ENCODE peak calls at places on chromosomes 12 and 14, in ten cellular contexts. One of them, this sample, is unnamed.
A peak's percentile ranks its signal among the peaks of the same experiment; 100 is the strongest.

GRCh38 chr12:80188566-80188965 is 89.2 kb downstream of the OTOGL start:
- DNase-seq in sigmoid colon: no peak
- DNase-seq in neural progenitor cell: no peak
- DNase-seq in esophagus squamous epithelium: no peak
- DNase-seq in heart right ventricle: no peak
- DNase-seq in body of pancreas: no peak
- DNase-seq in hepatocyte: no peak
- DNase-seq in naive thymus-derived CD4-positive, alpha-beta T cell: no peak
- DNase-seq in left ventricle myocardium inferior: no peak
- DNase-seq in HCT116: no peak
- DNase-seq in this sample: no peak

GRCh38 chr14:70692210-70692609 is 50.5 kb downstream of the TTC9 start:
- DNase-seq in sigmoid colon: peak; percentile 74
- DNase-seq in neural progenitor cell: no peak
- DNase-seq in esophagus squamous epithelium: no peak
- DNase-seq in heart right ventricle: peak; percentile 21
- DNase-seq in body of pancreas: no peak
- DNase-seq in hepatocyte: no peak
- DNase-seq in naive thymus-derived CD4-positive, alpha-beta T cell: no peak
- DNase-seq in left ventricle myocardium inferior: peak; percentile 30
- DNase-seq in HCT116: no peak
- DNase-seq in this sample: no peak

GRCh38 chr12:92503029-92503931 is 199.5 kb upstream of the PLEKHG7 start:
- DNase-seq in sigmoid colon: peak; percentile 66
- DNase-seq in neural progenitor cell: no peak
- DNase-seq in esophagus squamous epithelium: no peak
- DNase-seq in heart right ventricle: no peak
- DNase-seq in body of pancreas: peak; percentile 42
- DNase-seq in hepatocyte: peak; percentile 34
- DNase-seq in naive thymus-derived CD4-positive, alpha-beta T cell: no peak
- DNase-seq in left ventricle myocardium inferior: no peak
- DNase-seq in HCT116: no peak
- DNase-seq in this sample: no peak

GRCh38 chr12:77830952-77831351 is 258 bp downstream of the NAV3 start:
- DNase-seq in sigmoid colon: no peak
- DNase-seq in neural progenitor cell: no peak
- DNase-seq in esophagus squamous epithelium: no peak
- DNase-seq in heart right ventricle: no peak
- DNase-seq in body of pancreas: no peak
- DNase-seq in hepatocyte: no peak
- DNase-seq in naive thymus-derived CD4-positive, alpha-beta T cell: no peak
- DNase-seq in left ventricle myocardium inferior: no peak
- DNase-seq in HCT116: no peak
- DNase-seq in this sample: no peak

GRCh38 chr12:105820407-105821140 is 318.2 kb downstream of the NUAK1 start:
- DNase-seq in sigmoid colon: peak; percentile 75
- DNase-seq in neural progenitor cell: peak; percentile 13
- DNase-seq in esophagus squamous epithelium: no peak
- DNase-seq in heart right ventricle: no peak
- DNase-seq in body of pancreas: peak; percentile 25
- DNase-seq in hepatocyte: no peak
- DNase-seq in naive thymus-derived CD4-positive, alpha-beta T cell: no peak
- DNase-seq in left ventricle myocardium inferior: no peak
- DNase-seq in HCT116: no peak
- DNase-seq in this sample: no peak

GRCh38 chr12:46577063-46577776 is 204.6 kb upstream of the SLC38A2 start:
- DNase-seq in sigmoid colon: no peak
- DNase-seq in neural progenitor cell: no peak
- DNase-seq in esophagus squamous epithelium: no peak
- DNase-seq in heart right ventricle: no peak
- DNase-seq in body of pancreas: no peak
- DNase-seq in hepatocyte: no peak
- DNase-seq in naive thymus-derived CD4-positive, alpha-beta T cell: no peak
- DNase-seq in left ventricle myocardium inferior: no peak
- DNase-seq in HCT116: no peak
- DNase-seq in this sample: no peak

GRCh38 chr14:25026476-25027137 is 23.3 kb downstream of the STXBP6 start:
- DNase-seq in sigmoid colon: no peak
- DNase-seq in neural progenitor cell: no peak
- DNase-seq in esophagus squamous epithelium: no peak
- DNase-seq in heart right ventricle: no peak
- DNase-seq in body of pancreas: no peak
- DNase-seq in hepatocyte: no peak
- DNase-seq in naive thymus-derived CD4-positive, alpha-beta T cell: no peak
- DNase-seq in left ventricle myocardium inferior: no peak
- DNase-seq in HCT116: no peak
- DNase-seq in this sample: no peak

GRCh38 chr12:90741611-90742010 is 213.4 kb downstream of the CCER1 start:
- DNase-seq in sigmoid colon: no peak
- DNase-seq in neural progenitor cell: no peak
- DNase-seq in esophagus squamous epithelium: no peak
- DNase-seq in heart right ventricle: no peak
- DNase-seq in body of pancreas: no peak
- DNase-seq in hepatocyte: no peak
- DNase-seq in naive thymus-derived CD4-positive, alpha-beta T cell: no peak
- DNase-seq in left ventricle myocardium inferior: no peak
- DNase-seq in HCT116: no peak
- DNase-seq in this sample: no peak

DNA sequence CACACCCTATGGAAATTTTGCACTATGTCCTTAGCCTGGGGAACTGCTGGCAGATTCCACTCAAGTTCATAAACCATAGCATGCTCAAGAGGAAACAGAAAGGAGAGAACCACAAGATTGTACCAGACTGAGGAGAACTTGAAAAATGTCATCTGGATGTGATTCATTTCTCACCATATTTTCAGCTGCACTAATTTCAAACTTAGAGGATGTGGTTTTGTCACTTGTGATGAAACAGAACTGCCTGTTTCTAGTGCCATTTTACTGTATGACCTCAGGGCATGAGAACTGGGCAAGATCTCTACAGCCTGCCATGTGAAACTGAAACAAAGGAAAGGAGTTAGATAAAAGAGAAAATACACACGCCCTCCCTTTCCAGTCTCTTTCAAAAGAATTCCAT is 1493.1 kb upstream of the FLRT2 start:
- DNase-seq in sigmoid colon: no peak
- DNase-seq in neural progenitor cell: no peak
- DNase-seq in esophagus squamous epithelium: no peak
- DNase-seq in heart right ventricle: no peak
- DNase-seq in body of pancreas: no peak
- DNase-seq in hepatocyte: no peak
- DNase-seq in naive thymus-derived CD4-positive, alpha-beta T cell: no peak
- DNase-seq in left ventricle myocardium inferior: no peak
- DNase-seq in HCT116: no peak
- DNase-seq in this sample: no peak
- H3K4me3 ChIP-seq in sigmoid colon: no peak overlapping the region
- H3K4me3 ChIP-seq in neural progenitor cell: no peak overlapping the region
- H3K4me3 ChIP-seq in esophagus squamous epithelium: no peak overlapping the region
- H3K4me3 ChIP-seq in heart right ventricle: no peak overlapping the region
- H3K4me3 ChIP-seq in body of pancreas: no peak overlapping the region
- H3K4me3 ChIP-seq in hepatocyte: no peak overlapping the region
- H3K4me3 ChIP-seq in naive thymus-derived CD4-positive, alpha-beta T cell: no peak overlapping the region
- H3K4me3 ChIP-seq in left ventricle myocardium inferior: no peak overlapping the region
- H3K4me3 ChIP-seq in HCT116: no peak overlapping the region
- H3K4me3 ChIP-seq in this sample: no peak overlapping the region

GRCh38 chr14:100988956-100989355 is 85.4 kb upstream of the RTL1 start:
- DNase-seq in sigmoid colon: no peak
- DNase-seq in neural progenitor cell: no peak
- DNase-seq in esophagus squamous epithelium: no peak
- DNase-seq in heart right ventricle: no peak
- DNase-seq in body of pancreas: no peak
- DNase-seq in hepatocyte: no peak
- DNase-seq in naive thymus-derived CD4-positive, alpha-beta T cell: no peak
- DNase-seq in left ventricle myocardium inferior: no peak
- DNase-seq in HCT116: peak; percentile 51
- DNase-seq in this sample: no peak

GRCh38 chr14:100988411-100988900 is 84.9 kb upstream of the RTL1 start:
- DNase-seq in sigmoid colon: no peak
- DNase-seq in neural progenitor cell: no peak
- DNase-seq in esophagus squamous epithelium: no peak
- DNase-seq in heart right ventricle: no peak
- DNase-seq in body of pancreas: no peak
- DNase-seq in hepatocyte: no peak
- DNase-seq in naive thymus-derived CD4-positive, alpha-beta T cell: no peak
- DNase-seq in left ventricle myocardium inferior: no peak
- DNase-seq in HCT116: peak; percentile 95
- DNase-seq in this sample: no peak

GRCh38 chr14:100989924-100990323 is 86.4 kb upstream of the RTL1 start:
- DNase-seq in sigmoid colon: no peak
- DNase-seq in neural progenitor cell: no peak
- DNase-seq in esophagus squamous epithelium: no peak
- DNase-seq in heart right ventricle: no peak
- DNase-seq in body of pancreas: no peak
- DNase-seq in hepatocyte: no peak
- DNase-seq in naive thymus-derived CD4-positive, alpha-beta T cell: no peak
- DNase-seq in left ventricle myocardium inferior: no peak
- DNase-seq in HCT116: no peak
- DNase-seq in this sample: no peak

GRCh38 chr14:100994757-100995156 is 91.2 kb upstream of the RTL1 start:
- DNase-seq in sigmoid colon: no peak
- DNase-seq in neural progenitor cell: no peak
- DNase-seq in esophagus squamous epithelium: no peak
- DNase-seq in heart right ventricle: no peak
- DNase-seq in body of pancreas: no peak
- DNase-seq in hepatocyte: no peak
- DNase-seq in naive thymus-derived CD4-positive, alpha-beta T cell: no peak
- DNase-seq in left ventricle myocardium inferior: no peak
- DNase-seq in HCT116: no peak
- DNase-seq in this sample: no peak

DNA sequence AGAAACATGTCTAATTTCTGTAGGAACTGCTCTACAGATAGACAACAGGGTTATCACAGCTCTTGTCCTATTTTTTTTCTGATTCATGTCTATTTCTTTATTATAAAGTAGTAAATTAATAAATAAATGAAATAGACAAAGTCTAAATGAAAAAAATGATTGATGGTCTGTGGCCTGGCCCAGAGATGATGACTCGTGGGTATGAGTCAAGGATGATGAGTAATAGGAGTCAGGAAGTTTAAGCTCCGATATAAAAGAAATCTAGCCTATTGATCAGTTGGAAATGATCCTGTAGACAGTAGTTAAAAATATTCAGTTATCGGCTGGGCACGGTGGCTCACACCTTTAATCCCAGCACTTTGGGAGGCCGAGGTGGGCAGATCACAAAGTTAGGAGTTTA is 90.6 kb upstream of the RTL1 start:
- DNase-seq in sigmoid colon: no peak
- DNase-seq in neural progenitor cell: no peak
- DNase-seq in esophagus squamous epithelium: no peak
- DNase-seq in heart right ventricle: no peak
- DNase-seq in body of pancreas: no peak
- DNase-seq in hepatocyte: no peak
- DNase-seq in naive thymus-derived CD4-positive, alpha-beta T cell: no peak
- DNase-seq in left ventricle myocardium inferior: no peak
- DNase-seq in HCT116: peak; percentile 52
- DNase-seq in this sample: no peak
- H3K27ac ChIP-seq in sigmoid colon: no peak overlapping the region
- H3K27ac ChIP-seq in neural progenitor cell: no peak overlapping the region
- H3K27ac ChIP-seq in esophagus squamous epithelium: no peak overlapping the region
- H3K27ac ChIP-seq in heart right ventricle: no peak overlapping the region
- H3K27ac ChIP-seq in body of pancreas: no peak overlapping the region
- H3K27ac ChIP-seq in hepatocyte: no peak overlapping the region
- H3K27ac ChIP-seq in naive thymus-derived CD4-positive, alpha-beta T cell: no peak overlapping the region
- H3K27ac ChIP-seq in left ventricle myocardium inferior: no peak overlapping the region
- H3K27ac ChIP-seq in HCT116: no peak overlapping the region
- H3K27ac ChIP-seq in this sample: no peak overlapping the region

GRCh38 chr12:54411398-54412241 is 7.4 kb downstream of the ITGA5 start:
- DNase-seq in sigmoid colon: peak; percentile 90
- DNase-seq in neural progenitor cell: no peak
- DNase-seq in esophagus squamous epithelium: no peak
- DNase-seq in heart right ventricle: peak; percentile 61
- DNase-seq in body of pancreas: no peak
- DNase-seq in hepatocyte: peak; percentile 46
- DNase-seq in naive thymus-derived CD4-positive, alpha-beta T cell: peak; percentile 58
- DNase-seq in left ventricle myocardium inferior: peak; percentile 68
- DNase-seq in HCT116: no peak
- DNase-seq in this sample: peak; percentile 51

GRCh38 chr12:54413284-54414190 is 5.5 kb downstream of the ITGA5 start:
- DNase-seq in sigmoid colon: peak; percentile 79
- DNase-seq in neural progenitor cell: no peak
- DNase-seq in esophagus squamous epithelium: no peak
- DNase-seq in heart right ventricle: peak; percentile 57
- DNase-seq in body of pancreas: no peak
- DNase-seq in hepatocyte: no peak
- DNase-seq in naive thymus-derived CD4-positive, alpha-beta T cell: peak; percentile 88
- DNase-seq in left ventricle myocardium inferior: peak; percentile 59
- DNase-seq in HCT116: no peak
- DNase-seq in this sample: peak; percentile 79

GRCh38 chr12:54412348-54412747 is 6.7 kb downstream of the ITGA5 start:
- DNase-seq in sigmoid colon: peak; percentile 56
- DNase-seq in neural progenitor cell: no peak
- DNase-seq in esophagus squamous epithelium: no peak
- DNase-seq in heart right ventricle: no peak
- DNase-seq in body of pancreas: no peak
- DNase-seq in hepatocyte: no peak
- DNase-seq in naive thymus-derived CD4-positive, alpha-beta T cell: peak; percentile 28
- DNase-seq in left ventricle myocardium inferior: no peak
- DNase-seq in HCT116: no peak
- DNase-seq in this sample: no peak

GRCh38 chr12:54414191-54414525 is 4.9 kb downstream of the ITGA5 start:
- DNase-seq in sigmoid colon: no peak
- DNase-seq in neural progenitor cell: no peak
- DNase-seq in esophagus squamous epithelium: no peak
- DNase-seq in heart right ventricle: no peak
- DNase-seq in body of pancreas: no peak
- DNase-seq in hepatocyte: no peak
- DNase-seq in naive thymus-derived CD4-positive, alpha-beta T cell: no peak
- DNase-seq in left ventricle myocardium inferior: no peak
- DNase-seq in HCT116: no peak
- DNase-seq in this sample: no peak

GRCh38 chr12:54412786-54413185 is 6.3 kb downstream of the ITGA5 start:
- DNase-seq in sigmoid colon: peak; percentile 60
- DNase-seq in neural progenitor cell: no peak
- DNase-seq in esophagus squamous epithelium: no peak
- DNase-seq in heart right ventricle: no peak
- DNase-seq in body of pancreas: no peak
- DNase-seq in hepatocyte: no peak
- DNase-seq in naive thymus-derived CD4-positive, alpha-beta T cell: peak; percentile 27
- DNase-seq in left ventricle myocardium inferior: no peak
- DNase-seq in HCT116: no peak
- DNase-seq in this sample: no peak
- H3K4me3 ChIP-seq in sigmoid colon: peak overlapping the region; percentile 100
- H3K4me3 ChIP-seq in neural progenitor cell: no peak overlapping the region
- H3K4me3 ChIP-seq in esophagus squamous epithelium: peak overlapping the region; percentile 66
- H3K4me3 ChIP-seq in heart right ventricle: peak overlapping the region; percentile 3
- H3K4me3 ChIP-seq in body of pancreas: no peak overlapping the region
- H3K4me3 ChIP-seq in hepatocyte: no peak overlapping the region
- H3K4me3 ChIP-seq in naive thymus-derived CD4-positive, alpha-beta T cell: peak overlapping the region; percentile 84
- H3K4me3 ChIP-seq in left ventricle myocardium inferior: peak overlapping the region; percentile 76
- H3K4me3 ChIP-seq in HCT116: no peak overlapping the region
- H3K4me3 ChIP-seq in this sample: peak overlapping the region; percentile 53

GRCh38 chr14:68734231-68734732 is 58.6 kb downstream of the ZFP36L1 start:
- DNase-seq in sigmoid colon: no peak
- DNase-seq in neural progenitor cell: no peak
- DNase-seq in esophagus squamous epithelium: no peak
- DNase-seq in heart right ventricle: no peak
- DNase-seq in body of pancreas: no peak
- DNase-seq in hepatocyte: no peak
- DNase-seq in naive thymus-derived CD4-positive, alpha-beta T cell: no peak
- DNase-seq in left ventricle myocardium inferior: no peak
- DNase-seq in HCT116: no peak
- DNase-seq in this sample: peak; percentile 12

GRCh38 chr14:68738559-68738958 is 54.3 kb downstream of the ZFP36L1 start:
- DNase-seq in sigmoid colon: no peak
- DNase-seq in neural progenitor cell: no peak
- DNase-seq in esophagus squamous epithelium: no peak
- DNase-seq in heart right ventricle: no peak
- DNase-seq in body of pancreas: no peak
- DNase-seq in hepatocyte: no peak
- DNase-seq in naive thymus-derived CD4-positive, alpha-beta T cell: no peak
- DNase-seq in left ventricle myocardium inferior: no peak
- DNase-seq in HCT116: no peak
- DNase-seq in this sample: no peak

GRCh38 chr14:68739701-68740100 is 53.2 kb downstream of the ZFP36L1 start:
- DNase-seq in sigmoid colon: no peak
- DNase-seq in neural progenitor cell: no peak
- DNase-seq in esophagus squamous epithelium: no peak
- DNase-seq in heart right ventricle: no peak
- DNase-seq in body of pancreas: no peak
- DNase-seq in hepatocyte: no peak
- DNase-seq in naive thymus-derived CD4-positive, alpha-beta T cell: no peak
- DNase-seq in left ventricle myocardium inferior: no peak
- DNase-seq in HCT116: no peak
- DNase-seq in this sample: no peak

GRCh38 chr14:68735836-68736235 is 57.0 kb downstream of the ZFP36L1 start:
- DNase-seq in sigmoid colon: no peak
- DNase-seq in neural progenitor cell: no peak
- DNase-seq in esophagus squamous epithelium: no peak
- DNase-seq in heart right ventricle: no peak
- DNase-seq in body of pancreas: no peak
- DNase-seq in hepatocyte: no peak
- DNase-seq in naive thymus-derived CD4-positive, alpha-beta T cell: no peak
- DNase-seq in left ventricle myocardium inferior: no peak
- DNase-seq in HCT116: no peak
- DNase-seq in this sample: no peak

DNA sequence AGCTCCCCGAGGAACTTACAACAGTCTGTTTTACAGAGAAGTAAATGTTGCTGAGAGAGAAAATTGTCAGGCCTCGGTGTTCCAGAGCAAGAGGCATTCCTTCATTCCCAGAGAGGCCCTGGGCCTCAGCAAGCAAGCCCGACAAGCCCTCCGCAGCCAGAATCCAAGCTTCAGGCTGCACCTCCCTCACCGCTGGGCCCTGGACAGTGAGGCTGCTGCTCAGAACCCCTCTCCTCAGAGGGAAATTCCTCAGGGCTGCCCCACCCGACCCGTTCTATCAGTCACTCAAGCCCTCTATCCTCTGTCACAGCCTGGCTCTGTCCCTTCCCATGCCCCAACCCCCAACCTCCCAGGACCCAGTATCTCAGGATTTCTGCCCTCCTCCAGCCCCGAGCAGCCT is 56.3 kb downstream of the ZFP36L1 start:
- DNase-seq in sigmoid colon: no peak
- DNase-seq in neural progenitor cell: peak; percentile 46
- DNase-seq in esophagus squamous epithelium: no peak
- DNase-seq in heart right ventricle: no peak
- DNase-seq in body of pancreas: no peak
- DNase-seq in hepatocyte: peak; percentile 50
- DNase-seq in naive thymus-derived CD4-positive, alpha-beta T cell: no peak
- DNase-seq in left ventricle myocardium inferior: no peak
- DNase-seq in HCT116: no peak
- DNase-seq in this sample: no peak
- H3K27ac ChIP-seq in sigmoid colon: peak overlapping the region; percentile 60
- H3K27ac ChIP-seq in neural progenitor cell: no peak overlapping the region
- H3K27ac ChIP-seq in esophagus squamous epithelium: peak overlapping the region; percentile 80
- H3K27ac ChIP-seq in heart right ventricle: peak overlapping the region; percentile 79
- H3K27ac ChIP-seq in body of pancreas: no peak overlapping the region
- H3K27ac ChIP-seq in hepatocyte: peak overlapping the region; percentile 93
- H3K27ac ChIP-seq in naive thymus-derived CD4-positive, alpha-beta T cell: no peak overlapping the region
- H3K27ac ChIP-seq in left ventricle myocardium inferior: peak overlapping the region; percentile 80
- H3K27ac ChIP-seq in HCT116: no peak overlapping the region
- H3K27ac ChIP-seq in this sample: no peak overlapping the region

This sample was measured in effector memory CD4-positive, alpha-beta T cell.